ENCODE peak calls at places on chromosome 4, in seven cellular contexts. B is colonic mucosa, Y is RCC 7860, R is pons, W is iris pigment epithelial cell, L is NCI-H510A, X is posterior cingulate gyrus. Q is an unnamed sample.

GRCh38 chr4:48340905-48341775 is at the start of gene SLAIN2:
- DNase-seq in W (peak; percentile 99), B (peak; percentile 100), Y (peak; percentile 95), L (peak; percentile 93), R (peak; percentile 93), X (peak; percentile 96), Q (peak; percentile 98)

GRCh38 chr4:132564920-132565319 is 584.2 kb upstream of the PCDH10 start:
- DNase-seq in L (no peak), Y (no peak), W (no peak), X (no peak), R (no peak), B (no peak), Q (no peak)

GRCh38 chr4:76905521-76905920 is 7.6 kb upstream of the SOWAHB start:
- DNase-seq in W (peak; percentile 84), B (no peak), Y (no peak), R (no peak), L (no peak), X (no peak), Q (no peak)

GRCh38 chr4:110184124-110184790 is 14.2 kb downstream of the ELOVL6 start:
- DNase-seq in Y (peak; percentile 82), W (peak; percentile 34), B (no peak), L (no peak), X (no peak), R (no peak), Q (no peak)

GRCh38 chr4:47002593-47002992 is 9.2 kb upstream of the GABRA4 start:
- DNase-seq in L (no peak), X (no peak), W (peak; percentile 24), B (no peak), R (no peak), Y (no peak), Q (no peak)

GRCh38 chr4:105741548-105741947 is 33.0 kb downstream of the GSTCD start:
- DNase-seq in X (no peak), Y (no peak), L (no peak), W (peak; percentile 33), R (no peak), B (no peak), Q (no peak)

GRCh38 chr4:116020141-116020722 is 906.8 kb upstream of the NDST4 start:
- DNase-seq in L (no peak), X (no peak), B (no peak), Y (no peak), W (no peak), R (no peak), Q (no peak)

GRCh38 chr4:110510955-110511544 is 35.1 kb downstream of the ENPEP start:
- DNase-seq in L (peak; percentile 3), R (peak; percentile 85), W (peak; percentile 65), B (no peak), X (no peak), Y (peak; percentile 35), Q (peak; percentile 71)

GRCh38 chr4:78737020-78737419 is 39.1 kb upstream of the BMP2K start:
- DNase-seq in L (no peak), W (no peak), B (no peak), R (no peak), Y (no peak), X (no peak), Q (no peak)

GRCh38 chr4:87103691-87104187 is 116.7 kb downstream of the KLHL8 start:
- DNase-seq in B (no peak), R (no peak), X (no peak), L (no peak), Y (peak; percentile 77), W (peak; percentile 88), Q (no peak)

GRCh38 chr4:146916479-146917076 is 29.1 kb downstream of the TTC29 start:
- DNase-seq in W (peak; percentile 49), R (peak; percentile 61), L (no peak), X (no peak), Y (no peak), B (no peak), Q (peak; percentile 54)

GRCh38 chr4:71472946-71473345 is 134.1 kb downstream of the SLC4A4 start:
- DNase-seq in B (no peak), X (no peak), Y (peak; percentile 49), R (no peak), L (no peak), W (peak; percentile 73), Q (no peak)

GRCh38 chr4:163157157-163157556 is 9.5 kb downstream of the NAF1 start:
- DNase-seq in R (no peak), X (no peak), L (no peak), B (no peak), Y (no peak), W (peak; percentile 79), Q (no peak)

GRCh38 chr4:41369680-41370079 is 113.0 kb downstream of the UCHL1 start:
- DNase-seq in L (no peak), R (peak; percentile 77), X (peak; percentile 47), W (peak; percentile 21), B (no peak), Y (peak; percentile 10), Q (peak; percentile 43)

GRCh38 chr4:168652818-168653217 is 156.0 kb downstream of the PALLD start:
- DNase-seq in L (no peak), B (no peak), R (no peak), Y (no peak), X (no peak), W (no peak), Q (no peak)

GRCh38 chr4:15100994-15101695 is 98.9 kb downstream of the CPEB2 start:
- DNase-seq in B (no peak), W (peak; percentile 36), R (peak; percentile 95), Y (no peak), X (no peak), L (no peak), Q (peak; percentile 79)

GRCh38 chr4:154727540-154727939 is 16.3 kb upstream of the LRAT start:
- DNase-seq in X (no peak), Y (no peak), W (no peak), R (no peak), L (no peak), B (no peak), Q (no peak)

GRCh38 chr4:27003602-27004238 is 143.1 kb downstream of the STIM2 start:
- DNase-seq in B (no peak), Y (no peak), W (peak; percentile 76), L (no peak), X (no peak), R (no peak), Q (no peak)

GRCh38 chr4:57612279-57612678 is 502.1 kb upstream of the IGFBP7 start:
- DNase-seq in B (no peak), R (no peak), L (no peak), X (no peak), W (no peak), Y (no peak), Q (no peak)

Q was measured in midbrain.